ENCODE peak calls at places on chromosomes 12 and 14, in ten cellular contexts. B is non-pigmented ciliary epithelial cell; Y is adipocyte; O is memory B cell; Z is stimulated activated naive CD8-positive, alpha-beta T cell treated with anti-CD3 and anti-CD28 coated beads, Interleukin-15, Interleukin-2, amounts not matched to agents 100 U/mL and 50 U/mL, for 24 hours; K is astrocyte; T is stimulated activated CD4-positive, alpha-beta T cell treated with anti-CD3 and anti-CD28 coated beads, Interleukin-12 subunit alpha, Interleukin-12 subunit beta, amount 100 ng/mL, for 48 hours; H is activated naive CD8-positive, alpha-beta T cell treated with anti-CD3 and anti-CD28 coated beads, Interleukin-2, amount 50 U/mL, for 16 hours; U is PC-3; X is cardiac muscle cell. W is an unnamed sample.

GRCh38 chr12:45879363-45879895 is 110.9 kb downstream of the SCAF11 start:
- DNase-seq in T (no peak), K (no peak), Y (no peak), Z (no peak), X (peak), B (no peak), H (no peak), U (no peak), O (no peak), W (no peak)

GRCh38 chr14:63852271-63852816 is 460 bp upstream of the SYNE2 start:
- DNase-seq in Z (no peak), O (no peak), U (no peak), Y (peak), X (no peak), B (no peak), K (peak), T (no peak), H (no peak), W (no peak)

GRCh38 chr12:120361506-120362208 is 7.3 kb downstream of the MSI1 start:
- DNase-seq in K (peak), H (no peak), X (peak), Y (peak), B (no peak), O (no peak), U (no peak), Z (peak), T (no peak), W (no peak)

GRCh38 chr14:71300474-71301359 is 393.5 kb downstream of the PCNX1 start:
- DNase-seq in X (no peak), O (no peak), K (peak), U (peak), B (no peak), Y (peak), Z (no peak), H (no peak), T (no peak), W (no peak)

GRCh38 chr12:72465940-72466630 is 193.9 kb downstream of the TRHDE start:
- DNase-seq in Y (no peak), O (no peak), K (no peak), Z (no peak), B (no peak), H (no peak), X (no peak), U (no peak), T (no peak), W (no peak)

GRCh38 chr14:73478684-73479083 is 12.0 kb upstream of the RIOX1 start:
- DNase-seq in X (no peak), T (no peak), H (no peak), B (no peak), K (no peak), U (no peak), Y (no peak), Z (no peak), O (no peak), W (no peak)

GRCh38 chr14:102692334-102692733 is 84.9 kb upstream of the TRAF3 start:
- DNase-seq in Y (no peak), X (no peak), B (no peak), Z (no peak), U (no peak), K (no peak), O (no peak), H (no peak), T (no peak), W (no peak)

GRCh38 chr14:58426819-58427288 is 477 bp downstream of the TIMM9 start:
- DNase-seq in X (peak), H (peak), Y (peak), O (no peak), B (peak), U (no peak), T (peak), Z (peak), K (peak), W (no peak)

GRCh38 chr14:32896979-32897723 is 41.5 kb upstream of the NPAS3 start:
- DNase-seq in Z (no peak), U (peak), X (no peak), K (peak), H (no peak), O (no peak), B (no peak), Y (peak), T (no peak), W (peak)

GRCh38 chr12:116133149-116133548 is 144.3 kb downstream of the MED13L start:
- DNase-seq in B (no peak), O (no peak), K (no peak), Z (no peak), T (no peak), U (peak), H (no peak), X (no peak), Y (peak), W (no peak)

GRCh38 chr12:46674818-46675217 is 151.0 kb downstream of the SLC38A4 start:
- DNase-seq in T (no peak), O (no peak), U (peak), B (no peak), Z (no peak), X (no peak), H (no peak), K (no peak), Y (no peak), W (no peak)

GRCh38 chr12:93043877-93044209 is 114.7 kb upstream of the EEA1 start:
- DNase-seq in Y (no peak), K (no peak), Z (no peak), H (no peak), B (no peak), U (no peak), T (no peak), O (no peak), X (no peak), W (no peak)

GRCh38 chr14:73943083-73943482 is 6.8 kb downstream of the FAM161B start:
- DNase-seq in O (no peak), X (no peak), Z (no peak), H (no peak), T (no peak), Y (peak), K (peak), U (peak), B (peak), W (peak)

GRCh38 chr12:56687225-56688128 is 607 bp downstream of the PTGES3 start:
- DNase-seq in U (peak), Y (peak), O (peak), Z (peak), K (peak), H (peak), B (no peak), X (peak), T (peak), W (no peak)

GRCh38 chr14:105203057-105203494 is 22.0 kb upstream of the NUDT14 start:
- DNase-seq in K (peak), U (peak), B (no peak), Z (peak), Y (peak), T (peak), H (peak), O (peak), X (peak), W (no peak)

GRCh38 chr14:39265741-39266588 is 32.2 kb downstream of the MIA2 start:
- DNase-seq in H (no peak), T (no peak), K (peak), B (no peak), O (no peak), U (peak), Y (no peak), Z (no peak), X (peak), W (peak)

GRCh38 chr14:52129733-52130132 is 60.9 kb upstream of the NID2 start:
- DNase-seq in T (no peak), X (peak), K (no peak), U (no peak), B (no peak), Y (no peak), O (no peak), H (no peak), Z (no peak), W (no peak)

GRCh38 chr12:269216-269615 is 6.6 kb upstream of the SLC6A13 start:
- DNase-seq in Z (no peak), U (no peak), X (peak), T (no peak), Y (no peak), O (no peak), H (no peak), B (no peak), K (no peak), W (no peak)

GRCh38 chr14:85319998-85320397 is 209.9 kb upstream of the FLRT2 start:
- DNase-seq in T (no peak), K (peak), O (no peak), Y (peak), Z (no peak), H (no peak), X (no peak), B (no peak), U (peak), W (no peak)

GRCh38 chr14:101972126-101972785 is 7.9 kb downstream of the DYNC1H1 start:
- DNase-seq in K (peak), H (no peak), Y (peak), O (no peak), Z (no peak), T (no peak), U (peak), B (peak), X (no peak), W (peak)

GRCh38 chr12:59660921-59661597 is 65.2 kb downstream of the SLC16A7 start:
- DNase-seq in H (no peak), O (no peak), X (no peak), U (no peak), Z (no peak), B (no peak), K (peak), T (no peak), Y (no peak), W (no peak)

GRCh38 chr14:68966872-68967301 is 12.2 kb downstream of the ACTN1 start:
- DNase-seq in B (no peak), U (no peak), O (no peak), K (no peak), H (no peak), T (no peak), X (peak), Y (no peak), Z (no peak), W (no peak)

GRCh38 chr14:56552615-56553014 is 27.0 kb upstream of the TMEM260 start:
- DNase-seq in Y (no peak), U (no peak), X (no peak), K (no peak), O (no peak), B (no peak), Z (no peak), H (no peak), T (no peak), W (no peak)

GRCh38 chr12:85275359-85275758 is 4.7 kb upstream of the ALX1 start:
- DNase-seq in X (no peak), O (no peak), T (no peak), Z (no peak), H (no peak), U (no peak), K (no peak), B (no peak), Y (peak), W (no peak)

GRCh38 chr12:107418976-107419375 is 266.6 kb upstream of the PWP1 start:
- DNase-seq in X (no peak), U (no peak), O (no peak), K (no peak), H (no peak), Z (no peak), B (no peak), Y (no peak), T (no peak), W (no peak)

GRCh38 chr14:71248204-71248603 is 340.9 kb downstream of the PCNX1 start:
- DNase-seq in T (no peak), X (no peak), B (no peak), K (peak), Z (no peak), U (peak), O (no peak), Y (no peak), H (no peak), W (no peak)

GRCh38 chr14:26424537-26424936 is 173.3 kb downstream of the NOVA1 start:
- DNase-seq in Y (no peak), Z (no peak), O (no peak), U (no peak), T (no peak), K (no peak), H (no peak), X (no peak), B (no peak), W (no peak)

GRCh38 chr12:64950899-64951298 is 126.5 kb downstream of the TBC1D30 start:
- DNase-seq in U (no peak), H (no peak), X (no peak), B (no peak), O (no peak), K (no peak), Y (peak), Z (no peak), T (no peak), W (no peak)

GRCh38 chr12:39103552-39104165 is 198.3 kb upstream of the CPNE8 start:
- DNase-seq in H (no peak), O (no peak), U (peak), K (peak), T (no peak), Y (peak), X (peak), Z (no peak), B (peak), W (peak)

GRCh38 chr12:72030272-72030671 is 91.6 kb downstream of the TPH2 start:
- DNase-seq in X (no peak), K (no peak), Y (no peak), H (no peak), O (no peak), U (no peak), Z (no peak), T (no peak), B (no peak), W (no peak)

GRCh38 chr14:95314609-95315008 is 5.1 kb downstream of the CLMN start:
- DNase-seq in H (no peak), Z (peak), B (no peak), U (peak), Y (peak), X (no peak), O (no peak), T (peak), K (no peak), W (peak)

GRCh38 chr14:102655154-102655553 is 62.7 kb downstream of the RCOR1 start:
- DNase-seq in U (peak), H (no peak), T (no peak), O (no peak), B (no peak), Y (peak), Z (no peak), X (no peak), K (peak), W (peak)

GRCh38 chr14:76322594-76323220 is 53.2 kb upstream of the ESRRB start:
- DNase-seq in O (no peak), Z (no peak), H (no peak), U (no peak), T (no peak), Y (no peak), K (no peak), B (no peak), X (no peak), W (no peak)

GRCh38 chr12:78457951-78458350 is 406.6 kb upstream of the SYT1 start:
- DNase-seq in B (peak), O (no peak), K (peak), X (no peak), Z (no peak), H (no peak), Y (peak), T (no peak), U (peak), W (no peak)

GRCh38 chr14:104353221-104353920 is 215.0 kb downstream of the KIF26A start:
- DNase-seq in O (no peak), H (no peak), Z (no peak), U (no peak), X (no peak), Y (no peak), T (no peak), B (no peak), K (no peak), W (no peak)

GRCh38 chr14:54440454-54440853 is 720 bp downstream of the CNIH1 start:
- DNase-seq in U (no peak), B (no peak), Z (no peak), K (no peak), O (no peak), X (no peak), Y (no peak), T (no peak), H (no peak), W (no peak)

GRCh38 chr14:62696261-62696968 is 348.8 kb downstream of the KCNH5 start:
- DNase-seq in K (no peak), H (no peak), T (no peak), X (no peak), B (no peak), U (no peak), Z (no peak), Y (no peak), O (no peak), W (no peak)

GRCh38 chr12:50690923-50691322 is 73.0 kb upstream of the ATF1 start:
- DNase-seq in O (no peak), B (no peak), U (no peak), Z (no peak), T (no peak), X (no peak), Y (peak), H (no peak), K (peak), W (peak)

GRCh38 chr14:64792871-64793560 is 86.7 kb downstream of the SPTB start:
- DNase-seq in H (no peak), O (no peak), B (no peak), X (no peak), Z (no peak), T (no peak), K (no peak), U (no peak), Y (no peak), W (no peak)